ENCODE peak calls at places on chromosomes 6 and 20, in six cellular contexts. One of them, this sample, is unnamed.

GRCh38 chr20:53819973-53820451 is 226.4 kb upstream of the ZNF217 start:
- DNase-seq in SK-N-SH: no peak
- DNase-seq in HepG2: no peak
- DNase-seq in GM12878: no peak
- DNase-seq in GM12892: no peak
- DNase-seq in K562: no peak
- DNase-seq in this sample: no peak

GRCh38 chr6:151288711-151289398 is 49.1 kb downstream of the AKAP12 start:
- DNase-seq in HepG2: no peak
- DNase-seq in GM12892: no peak
- DNase-seq in K562: no peak
- DNase-seq in SK-N-SH: peak; percentile 49
- DNase-seq in GM12878: no peak
- DNase-seq in this sample: no peak

GRCh38 chr6:146785001-146785585 is 186.3 kb downstream of the ADGB start:
- DNase-seq in GM12878: no peak
- DNase-seq in GM12892: no peak
- DNase-seq in SK-N-SH: peak; percentile 40
- DNase-seq in K562: peak; percentile 49
- DNase-seq in HepG2: peak; percentile 36
- DNase-seq in this sample: no peak

GRCh38 chr6:43798688-43799444 is 28.9 kb downstream of the VEGFA start:
- DNase-seq in HepG2: peak; percentile 83
- DNase-seq in SK-N-SH: peak; percentile 66
- DNase-seq in GM12878: peak; percentile 34
- DNase-seq in GM12892: no peak
- DNase-seq in K562: peak; percentile 85
- DNase-seq in this sample: no peak

GRCh38 chr20:33967126-33967525 is 26.6 kb upstream of the RALY start:
- DNase-seq in GM12878: no peak
- DNase-seq in GM12892: no peak
- DNase-seq in SK-N-SH: no peak
- DNase-seq in K562: no peak
- DNase-seq in HepG2: no peak
- DNase-seq in this sample: no peak

GRCh38 chr6:33950891-33951889 is 147.4 kb upstream of the MLN start:
- DNase-seq in HepG2: no peak
- DNase-seq in SK-N-SH: no peak
- DNase-seq in GM12878: no peak
- DNase-seq in GM12892: no peak
- DNase-seq in K562: no peak
- DNase-seq in this sample: no peak

GRCh38 chr6:3698021-3698420 is 53.5 kb downstream of the PXDC1 start:
- DNase-seq in GM12878: no peak
- DNase-seq in SK-N-SH: no peak
- DNase-seq in K562: no peak
- DNase-seq in GM12892: no peak
- DNase-seq in HepG2: no peak
- DNase-seq in this sample: no peak

GRCh38 chr20:38623061-38623460 is 21.5 kb downstream of the ARHGAP40 start:
- DNase-seq in K562: no peak
- DNase-seq in SK-N-SH: no peak
- DNase-seq in GM12892: no peak
- DNase-seq in HepG2: no peak
- DNase-seq in GM12878: no peak
- DNase-seq in this sample: no peak

GRCh38 chr20:40449144-40449543 is 239.9 kb downstream of the MAFB start:
- DNase-seq in HepG2: no peak
- DNase-seq in SK-N-SH: no peak
- DNase-seq in K562: no peak
- DNase-seq in GM12878: no peak
- DNase-seq in GM12892: no peak
- DNase-seq in this sample: no peak

GRCh38 chr6:158481612-158482473 is 78.0 kb upstream of the TMEM181 start:
- DNase-seq in GM12878: no peak
- DNase-seq in SK-N-SH: no peak
- DNase-seq in GM12892: no peak
- DNase-seq in HepG2: no peak
- DNase-seq in K562: no peak
- DNase-seq in this sample: no peak

DNA sequence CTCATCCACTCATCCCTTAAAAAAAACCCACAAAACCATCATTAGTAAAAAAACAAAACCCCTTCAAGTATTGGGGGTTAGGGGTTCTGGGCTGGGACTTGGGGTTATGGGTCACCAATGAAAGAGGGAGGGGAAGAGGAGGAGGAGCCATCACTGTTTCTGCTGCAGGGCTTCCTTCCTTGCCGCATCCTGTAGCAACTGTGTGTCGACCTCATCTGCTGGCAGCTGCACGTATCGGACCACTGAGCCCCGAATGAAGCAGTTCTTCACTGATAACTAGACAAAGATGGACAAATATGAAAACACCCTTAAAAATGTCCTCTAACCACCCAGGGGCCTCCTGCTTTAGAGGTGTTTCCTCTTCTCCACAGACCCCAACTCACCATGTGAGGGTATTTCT is 2.1 kb upstream of the VARS1 start:
- DNase-seq in SK-N-SH: no peak
- DNase-seq in GM12892: no peak
- DNase-seq in HepG2: no peak
- DNase-seq in K562: peak; percentile 10
- DNase-seq in GM12878: no peak
- DNase-seq in this sample: no peak
- TF ChIP-seq TAF1 in SK-N-SH: no peak
- TF ChIP-seq TAF1 in GM12892: no peak
- TF ChIP-seq TAF1 in HepG2: no peak
- TF ChIP-seq TAF1 in K562: no peak
- TF ChIP-seq TAF1 in GM12878: no peak
- TF ChIP-seq TAF1 in this sample: no peak

GRCh38 chr20:3681352-3681930 is 369 bp downstream of the ADAM33 start:
- DNase-seq in K562: no peak
- DNase-seq in GM12892: no peak
- DNase-seq in SK-N-SH: no peak
- DNase-seq in HepG2: no peak
- DNase-seq in GM12878: no peak
- DNase-seq in this sample: no peak

GRCh38 chr20:3678893-3679720 is 2.7 kb downstream of the ADAM33 start:
- DNase-seq in GM12878: no peak
- DNase-seq in HepG2: no peak
- DNase-seq in GM12892: no peak
- DNase-seq in K562: no peak
- DNase-seq in SK-N-SH: no peak
- DNase-seq in this sample: no peak

GRCh38 chr20:3678198-3678597 is 3.6 kb downstream of the ADAM33 start:
- DNase-seq in HepG2: no peak
- DNase-seq in GM12878: no peak
- DNase-seq in K562: no peak
- DNase-seq in SK-N-SH: no peak
- DNase-seq in GM12892: no peak
- DNase-seq in this sample: no peak

GRCh38 chr20:3680701-3681351 is 984 bp downstream of the ADAM33 start:
- DNase-seq in SK-N-SH: no peak
- DNase-seq in K562: no peak
- DNase-seq in GM12892: no peak
- DNase-seq in GM12878: no peak
- DNase-seq in HepG2: no peak
- DNase-seq in this sample: no peak

DNA sequence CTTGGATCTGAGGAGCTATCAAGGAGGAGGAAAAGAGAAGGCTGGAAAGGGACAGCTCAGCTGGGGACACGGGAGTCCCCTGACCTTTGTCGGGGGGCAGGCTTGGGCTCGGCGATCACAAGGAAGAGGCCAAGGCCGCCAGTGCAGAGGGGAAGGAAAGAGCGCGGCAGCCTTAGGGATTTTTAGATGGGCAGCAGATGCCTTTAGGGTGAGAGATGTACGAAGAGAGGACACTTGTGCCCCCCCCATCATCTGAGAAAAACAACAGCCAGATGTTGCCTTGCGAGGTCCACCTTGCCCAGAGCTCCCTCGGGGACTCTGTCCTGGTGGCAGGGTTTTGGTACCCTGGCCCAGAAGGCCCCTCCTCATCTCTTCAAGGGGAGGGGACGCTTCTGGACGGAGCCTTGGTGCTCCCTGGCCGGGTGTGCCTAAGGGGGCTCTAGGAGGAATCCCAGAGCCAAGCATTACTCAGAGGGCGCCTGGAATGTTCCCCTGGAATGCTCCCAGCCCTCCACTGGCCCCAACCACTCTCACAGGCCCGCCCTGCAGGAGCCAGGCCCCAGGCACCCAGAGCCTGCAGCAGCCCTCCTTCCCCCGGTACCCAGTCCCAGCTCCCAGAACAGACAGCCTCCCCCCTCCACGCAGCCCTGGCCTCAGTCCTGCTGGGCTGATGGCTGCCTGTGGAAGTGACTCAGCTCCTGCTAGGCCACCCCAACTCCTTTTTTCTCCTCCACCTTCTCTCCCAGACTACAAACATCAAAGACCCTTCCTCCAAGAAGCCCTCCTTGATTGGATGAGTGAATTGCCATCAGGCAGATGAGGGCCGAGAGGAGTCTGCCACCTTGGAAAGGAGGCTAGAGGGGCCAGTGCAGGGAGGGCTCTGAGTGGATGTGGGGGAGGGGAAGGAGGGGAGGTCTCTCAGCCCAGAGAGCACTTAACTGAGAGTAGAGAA is 1.8 kb downstream of the ADAM33 start:
- DNase-seq in GM12878: no peak
- DNase-seq in SK-N-SH: peak; percentile 59
- DNase-seq in K562: no peak
- DNase-seq in GM12892: no peak
- DNase-seq in HepG2: no peak
- DNase-seq in this sample: no peak
- TF ChIP-seq POLR2AphosphoS5 in GM12878: no peak
- TF ChIP-seq POLR2AphosphoS5 in SK-N-SH: no peak
- TF ChIP-seq POLR2AphosphoS5 in K562: no peak
- TF ChIP-seq POLR2AphosphoS5 in GM12892: no peak
- TF ChIP-seq POLR2AphosphoS5 in HepG2: no peak
- TF ChIP-seq POLR2AphosphoS5 in this sample: no peak

GRCh38 chr20:13586133-13586532 is 52.6 kb downstream of the TASP1 start:
- DNase-seq in HepG2: no peak
- DNase-seq in GM12892: no peak
- DNase-seq in SK-N-SH: no peak
- DNase-seq in GM12878: no peak
- DNase-seq in K562: no peak
- DNase-seq in this sample: no peak
- TF ChIP-seq TAF1 in HepG2: no peak
- TF ChIP-seq TAF1 in GM12892: no peak
- TF ChIP-seq TAF1 in SK-N-SH: no peak
- TF ChIP-seq TAF1 in GM12878: no peak
- TF ChIP-seq TAF1 in K562: no peak
- TF ChIP-seq TAF1 in this sample: no peak

GRCh38 chr6:136067731-136068341 is 182.3 kb downstream of the MTFR2 start:
- DNase-seq in GM12878: no peak
- DNase-seq in GM12892: no peak
- DNase-seq in K562: no peak
- DNase-seq in HepG2: no peak
- DNase-seq in SK-N-SH: no peak
- DNase-seq in this sample: no peak
- TF ChIP-seq POLR2AphosphoS5 in GM12878: no peak
- TF ChIP-seq POLR2AphosphoS5 in GM12892: no peak
- TF ChIP-seq POLR2AphosphoS5 in K562: no peak
- TF ChIP-seq POLR2AphosphoS5 in HepG2: no peak
- TF ChIP-seq POLR2AphosphoS5 in SK-N-SH: no peak
- TF ChIP-seq POLR2AphosphoS5 in this sample: no peak

GRCh38 chr6:26235240-26235730 is 129.7 kb upstream of the BTN3A2 start:
- DNase-seq in GM12892: no peak
- DNase-seq in SK-N-SH: no peak
- DNase-seq in HepG2: no peak
- DNase-seq in K562: peak; percentile 34
- DNase-seq in GM12878: no peak
- DNase-seq in this sample: no peak

GRCh38 chr6:26232950-26233607 is 131.9 kb upstream of the BTN3A2 start:
- DNase-seq in K562: peak; percentile 16
- DNase-seq in SK-N-SH: no peak
- DNase-seq in GM12878: peak; percentile 55
- DNase-seq in HepG2: no peak
- DNase-seq in GM12892: no peak
- DNase-seq in this sample: no peak

GRCh38 chr6:26232306-26232949 is 132.6 kb upstream of the BTN3A2 start:
- DNase-seq in SK-N-SH: no peak
- DNase-seq in K562: no peak
- DNase-seq in GM12892: no peak
- DNase-seq in HepG2: no peak
- DNase-seq in GM12878: no peak
- DNase-seq in this sample: no peak

GRCh38 chr6:26234421-26235239 is 130.4 kb upstream of the BTN3A2 start:
- DNase-seq in GM12878: peak; percentile 96
- DNase-seq in HepG2: no peak
- DNase-seq in K562: peak; percentile 93
- DNase-seq in GM12892: no peak
- DNase-seq in SK-N-SH: peak; percentile 73
- DNase-seq in this sample: no peak

DNA sequence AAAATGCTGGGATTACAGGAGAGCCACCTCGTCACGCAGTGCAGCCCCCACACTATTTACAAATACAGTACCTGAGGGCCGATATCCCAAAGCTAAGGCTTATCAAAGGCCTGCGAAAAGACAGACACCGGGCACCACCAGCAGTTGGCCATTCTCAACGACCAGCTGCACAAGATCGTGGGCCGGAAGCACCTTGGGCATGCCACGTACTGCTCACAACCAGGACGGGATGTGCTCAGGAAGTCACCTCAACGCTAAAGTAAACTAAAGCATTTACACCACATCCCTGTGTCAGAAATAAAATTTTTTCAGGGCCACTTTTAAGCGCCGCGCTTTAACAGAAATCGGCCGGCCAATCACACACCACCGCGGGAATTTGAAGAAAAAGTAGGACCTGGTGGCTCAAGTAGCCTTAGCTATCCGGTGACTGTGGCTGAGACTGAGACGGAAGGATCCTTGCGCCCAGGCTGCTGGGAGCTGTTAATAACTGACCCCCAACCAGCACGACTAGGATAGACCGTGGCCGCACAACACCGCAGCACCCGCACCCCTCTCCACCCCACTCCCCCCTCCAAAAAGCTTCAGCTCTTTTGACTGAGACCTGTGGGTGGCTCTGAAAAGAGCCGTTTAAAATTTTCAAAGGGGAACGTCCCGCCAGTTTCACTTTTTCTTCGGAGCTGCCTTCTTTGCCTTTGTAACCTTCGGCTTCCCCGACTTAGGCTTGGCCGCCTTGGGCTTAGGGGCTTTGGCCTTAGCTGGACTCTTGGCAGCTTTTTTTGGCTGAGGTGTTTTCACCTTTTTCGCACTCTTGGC is 131.2 kb upstream of the BTN3A2 start:
- DNase-seq in SK-N-SH: peak; percentile 40
- DNase-seq in HepG2: no peak
- DNase-seq in K562: peak; percentile 77
- DNase-seq in GM12878: peak; percentile 75
- DNase-seq in GM12892: no peak
- DNase-seq in this sample: no peak
- TF ChIP-seq TAF1 in SK-N-SH: no peak
- TF ChIP-seq TAF1 in HepG2: no peak
- TF ChIP-seq TAF1 in K562: peak; percentile 40
- TF ChIP-seq TAF1 in GM12878: peak; percentile 32
- TF ChIP-seq TAF1 in GM12892: peak; percentile 7
- TF ChIP-seq TAF1 in this sample: peak; percentile 21